ENCODE peak calls at places on chromosomes 3 and 15, in seven cellular contexts. S is OCI-LY7; E is fibroblast of lung; L is NAMALWA; X is GM20000; U is activated naive CD8-positive, alpha-beta T cell treated with anti-CD3 and anti-CD28 coated beads for 36 hours; F is HTR-8/SVneo. T is an unnamed sample.

GRCh38 chr15:40787991-40788390 is 18.2 kb downstream of the C15orf62 start:
- DNase-seq in F (no peak), X (no peak), L (no peak), E (no peak), S (no peak), U (no peak), T (no peak)

GRCh38 chr3:30453364-30454039 is 152.9 kb upstream of the TGFBR2 start:
- DNase-seq in X (no peak), E (no peak), L (no peak), U (no peak), S (no peak), F (no peak), T (no peak)

GRCh38 chr3:111311709-111312235 is 230.2 kb upstream of the CD96 start:
- DNase-seq in X (no peak), L (no peak), E (peak; percentile 83), F (no peak), S (no peak), U (no peak), T (no peak)

GRCh38 chr15:100735654-100736053 is 133.3 kb downstream of the ASB7 start:
- DNase-seq in X (no peak), U (no peak), F (no peak), S (no peak), E (no peak), L (no peak), T (no peak)

GRCh38 chr3:144942093-144942492 is 970.5 kb downstream of the DIPK2A start:
- DNase-seq in X (no peak), S (no peak), F (no peak), L (no peak), U (no peak), E (no peak), T (no peak)

GRCh38 chr3:12139111-12139511 is 19.6 kb downstream of the TIMP4 start:
- DNase-seq in U (peak; percentile 30), S (peak; percentile 6), F (peak; percentile 47), E (peak; percentile 50), L (peak; percentile 41), X (no peak), T (no peak)

GRCh38 chr15:60362318-60363023 is 35.3 kb downstream of the ANXA2 start:
- DNase-seq in U (peak; percentile 8), S (no peak), X (no peak), F (no peak), L (no peak), E (peak; percentile 86), T (no peak)

GRCh38 chr3:85090495-85090894 is 131.7 kb downstream of the CADM2 start:
- DNase-seq in X (no peak), E (no peak), U (no peak), L (no peak), S (no peak), F (no peak), T (no peak)

GRCh38 chr3:197494366-197495058 is 61.3 kb downstream of the BDH1 start:
- DNase-seq in U (no peak), S (no peak), X (no peak), E (peak; percentile 75), L (no peak), F (no peak), T (no peak)

GRCh38 chr3:169660709-169661566 is 2.6 kb downstream of the MECOM start:
- DNase-seq in E (peak; percentile 29), L (no peak), X (peak; percentile 61), U (no peak), F (no peak), S (no peak), T (no peak)

GRCh38 chr3:13791501-13792490 is 88.1 kb downstream of the WNT7A start:
- DNase-seq in L (no peak), S (no peak), F (no peak), E (no peak), U (no peak), X (no peak), T (no peak)

GRCh38 chr3:71101014-71101413 is 482.5 kb downstream of the FOXP1 start:
- DNase-seq in X (no peak), F (peak; percentile 30), S (no peak), L (no peak), E (peak; percentile 81), U (no peak), T (no peak)

GRCh38 chr3:106957021-106957420 is 420.2 kb upstream of the CCDC54 start:
- DNase-seq in X (no peak), L (no peak), U (no peak), E (peak; percentile 68), S (no peak), F (no peak), T (no peak)

GRCh38 chr15:39738998-39739397 is 43.6 kb downstream of the FSIP1 start:
- DNase-seq in E (no peak), F (no peak), U (no peak), L (no peak), S (no peak), X (no peak), T (no peak)

GRCh38 chr3:158660711-158661110 is 11.7 kb downstream of the LXN start:
- DNase-seq in L (no peak), E (no peak), S (no peak), U (no peak), F (no peak), X (no peak), T (no peak)

GRCh38 chr3:133896002-133896761 is 500 bp upstream of the RAB6B start:
- DNase-seq in L (no peak), U (no peak), F (no peak), S (no peak), X (no peak), E (peak; percentile 10), T (no peak)

GRCh38 chr3:94524102-94524922 is 461.5 kb downstream of the NSUN3 start:
- DNase-seq in E (no peak), L (no peak), S (no peak), U (no peak), X (no peak), F (no peak), T (no peak)

GRCh38 chr3:141421639-141422319 is 53.5 kb downstream of the ZBTB38 start:
- DNase-seq in S (no peak), U (no peak), F (peak; percentile 45), X (no peak), L (no peak), E (peak; percentile 89), T (no peak)

GRCh38 chr3:126730376-126730775 is 26.3 kb downstream of the CHCHD6 start:
- DNase-seq in E (no peak), X (no peak), S (no peak), L (no peak), F (no peak), U (no peak), T (no peak)

GRCh38 chr3:100269410-100270217 is 8.8 kb downstream of the TBC1D23 start:
- DNase-seq in L (no peak), S (no peak), F (peak; percentile 42), X (no peak), E (peak; percentile 100), U (peak; percentile 36), T (no peak)

GRCh38 chr15:91627473-91628309 is 225.8 kb upstream of the SLCO3A1 start:
- DNase-seq in S (no peak), U (no peak), F (no peak), L (no peak), E (peak; percentile 83), X (no peak), T (no peak)

GRCh38 chr3:98855811-98856400 is 45.6 kb downstream of the DCBLD2 start:
- DNase-seq in U (no peak), X (no peak), E (peak; percentile 97), S (no peak), F (peak; percentile 67), L (no peak), T (no peak)

GRCh38 chr15:57861805-57862586 is 155.5 kb downstream of the POLR2M start:
- DNase-seq in F (peak; percentile 22), L (no peak), X (no peak), U (no peak), S (no peak), E (peak; percentile 86), T (no peak)

GRCh38 chr15:69590201-69590600 is 137.6 kb downstream of the RPLP1 start:
- DNase-seq in E (no peak), S (no peak), F (no peak), U (no peak), X (no peak), L (no peak), T (no peak)

GRCh38 chr3:112230033-112230432 is 64.0 kb downstream of the SLC9C1 start:
- DNase-seq in S (no peak), L (no peak), X (no peak), U (no peak), F (no peak), E (no peak), T (no peak)

GRCh38 chr3:196552253-196552652 is 16.1 kb downstream of the WDR53 start:
- DNase-seq in X (no peak), L (no peak), U (no peak), F (no peak), E (no peak), S (no peak), T (no peak)

GRCh38 chr15:40060241-40060961 is 21.4 kb upstream of the SRP14 start:
- DNase-seq in U (no peak), E (no peak), S (no peak), L (no peak), X (no peak), F (no peak), T (no peak)

GRCh38 chr15:91915576-91915975 is 62.1 kb downstream of the SLCO3A1 start:
- DNase-seq in E (no peak), L (no peak), X (no peak), F (no peak), U (no peak), S (peak; percentile 82), T (no peak)

GRCh38 chr3:70606018-70606417 is 293.6 kb upstream of the MDFIC2 start:
- DNase-seq in S (no peak), U (no peak), F (no peak), E (peak; percentile 35), X (no peak), L (peak; percentile 1), T (no peak)